ENCODE peak calls at places on chromosomes 5 and 9, in eight cellular contexts. One of them, this sample, is unnamed.

GRCh38 chr9:91726406-91727100 is 223.5 kb downstream of the ROR2 start:
- DNase-seq in mucosa of descending colon: no peak
- DNase-seq in GM13976: no peak
- DNase-seq in tibial nerve: no peak
- DNase-seq in stomach: no peak
- DNase-seq in B cell: no peak
- DNase-seq in body of pancreas: no peak
- DNase-seq in kidney: no peak
- DNase-seq in this sample: no peak

GRCh38 chr9:87885484-87886189 is 3.0 kb downstream of the SPATA31E1 start:
- DNase-seq in B cell: no peak
- DNase-seq in GM13976: no peak
- DNase-seq in mucosa of descending colon: no peak
- DNase-seq in kidney: peak
- DNase-seq in body of pancreas: no peak
- DNase-seq in stomach: no peak
- DNase-seq in tibial nerve: no peak
- DNase-seq in this sample: no peak

GRCh38 chr5:134937547-134937946 is 30.2 kb upstream of the CATSPER3 start:
- DNase-seq in tibial nerve: no peak
- DNase-seq in B cell: no peak
- DNase-seq in body of pancreas: no peak
- DNase-seq in mucosa of descending colon: no peak
- DNase-seq in stomach: no peak
- DNase-seq in GM13976: no peak
- DNase-seq in kidney: no peak
- DNase-seq in this sample: no peak

GRCh38 chr9:113151696-113152630 is 1.2 kb downstream of the SLC31A2 start:
- DNase-seq in body of pancreas: peak
- DNase-seq in GM13976: no peak
- DNase-seq in B cell: no peak
- DNase-seq in kidney: no peak
- DNase-seq in tibial nerve: peak
- DNase-seq in mucosa of descending colon: no peak
- DNase-seq in stomach: no peak
- DNase-seq in this sample: no peak

GRCh38 chr5:65926276-65926761 is at the start of gene ERBIN:
- DNase-seq in B cell: peak
- DNase-seq in kidney: peak
- DNase-seq in tibial nerve: peak
- DNase-seq in body of pancreas: peak
- DNase-seq in GM13976: peak
- DNase-seq in mucosa of descending colon: peak
- DNase-seq in stomach: peak
- DNase-seq in this sample: peak

GRCh38 chr5:168578506-168579205 is 512 bp downstream of the PANK3 start:
- DNase-seq in tibial nerve: no peak
- DNase-seq in body of pancreas: peak
- DNase-seq in mucosa of descending colon: no peak
- DNase-seq in kidney: no peak
- DNase-seq in stomach: no peak
- DNase-seq in GM13976: no peak
- DNase-seq in B cell: no peak
- DNase-seq in this sample: peak

GRCh38 chr9:126965077-126965476 is 50.5 kb downstream of the RALGPS1 start:
- DNase-seq in body of pancreas: no peak
- DNase-seq in tibial nerve: no peak
- DNase-seq in B cell: no peak
- DNase-seq in kidney: no peak
- DNase-seq in stomach: no peak
- DNase-seq in GM13976: no peak
- DNase-seq in mucosa of descending colon: no peak
- DNase-seq in this sample: no peak

GRCh38 chr5:10235350-10235749 is 14.3 kb downstream of the ATPSCKMT start:
- DNase-seq in body of pancreas: no peak
- DNase-seq in tibial nerve: no peak
- DNase-seq in GM13976: no peak
- DNase-seq in kidney: no peak
- DNase-seq in stomach: no peak
- DNase-seq in mucosa of descending colon: no peak
- DNase-seq in B cell: no peak
- DNase-seq in this sample: no peak

GRCh38 chr5:137741718-137742117 is 5.8 kb upstream of the KLHL3 start:
- DNase-seq in B cell: no peak
- DNase-seq in stomach: no peak
- DNase-seq in GM13976: no peak
- DNase-seq in tibial nerve: no peak
- DNase-seq in mucosa of descending colon: no peak
- DNase-seq in kidney: no peak
- DNase-seq in body of pancreas: no peak
- DNase-seq in this sample: no peak

GRCh38 chr5:75510836-75511434 is 494 bp downstream of the CERT1 start:
- DNase-seq in stomach: no peak
- DNase-seq in body of pancreas: peak
- DNase-seq in tibial nerve: peak
- DNase-seq in mucosa of descending colon: peak
- DNase-seq in kidney: peak
- DNase-seq in GM13976: peak
- DNase-seq in B cell: peak
- DNase-seq in this sample: peak

GRCh38 chr5:43702815-43703214 is 99.8 kb downstream of the NNT start:
- DNase-seq in body of pancreas: peak
- DNase-seq in B cell: no peak
- DNase-seq in tibial nerve: peak
- DNase-seq in GM13976: no peak
- DNase-seq in mucosa of descending colon: no peak
- DNase-seq in kidney: no peak
- DNase-seq in stomach: no peak
- DNase-seq in this sample: no peak

GRCh38 chr5:2946315-2946714 is 194.8 kb upstream of the IRX2 start:
- DNase-seq in GM13976: no peak
- DNase-seq in mucosa of descending colon: no peak
- DNase-seq in kidney: no peak
- DNase-seq in stomach: no peak
- DNase-seq in B cell: no peak
- DNase-seq in body of pancreas: no peak
- DNase-seq in tibial nerve: no peak
- DNase-seq in this sample: no peak

GRCh38 chr5:163622796-163623195 is 117.4 kb downstream of the MAT2B start:
- DNase-seq in stomach: no peak
- DNase-seq in mucosa of descending colon: no peak
- DNase-seq in GM13976: no peak
- DNase-seq in B cell: no peak
- DNase-seq in body of pancreas: no peak
- DNase-seq in kidney: no peak
- DNase-seq in tibial nerve: no peak
- DNase-seq in this sample: no peak

GRCh38 chr9:113219972-113220371 is 1.1 kb downstream of the FKBP15 start:
- DNase-seq in mucosa of descending colon: no peak
- DNase-seq in kidney: no peak
- DNase-seq in GM13976: peak
- DNase-seq in body of pancreas: no peak
- DNase-seq in stomach: no peak
- DNase-seq in B cell: no peak
- DNase-seq in tibial nerve: no peak
- DNase-seq in this sample: no peak

GRCh38 chr9:92726971-92727715 is 37.5 kb downstream of the BICD2 start:
- DNase-seq in body of pancreas: no peak
- DNase-seq in tibial nerve: no peak
- DNase-seq in mucosa of descending colon: no peak
- DNase-seq in kidney: peak
- DNase-seq in stomach: no peak
- DNase-seq in GM13976: no peak
- DNase-seq in B cell: no peak
- DNase-seq in this sample: no peak

GRCh38 chr5:139141841-139142240 is 56.3 kb downstream of the SIL1 start:
- DNase-seq in mucosa of descending colon: no peak
- DNase-seq in body of pancreas: peak
- DNase-seq in GM13976: no peak
- DNase-seq in stomach: peak
- DNase-seq in B cell: no peak
- DNase-seq in kidney: no peak
- DNase-seq in tibial nerve: peak
- DNase-seq in this sample: no peak

GRCh38 chr5:79535477-79536192 is 21.7 kb upstream of the HOMER1 start:
- DNase-seq in kidney: no peak
- DNase-seq in body of pancreas: no peak
- DNase-seq in B cell: no peak
- DNase-seq in mucosa of descending colon: no peak
- DNase-seq in tibial nerve: no peak
- DNase-seq in stomach: no peak
- DNase-seq in GM13976: no peak
- DNase-seq in this sample: no peak

GRCh38 chr5:138528208-138528607 is 14.8 kb downstream of the ETF1 start:
- DNase-seq in kidney: no peak
- DNase-seq in GM13976: no peak
- DNase-seq in mucosa of descending colon: no peak
- DNase-seq in tibial nerve: no peak
- DNase-seq in B cell: no peak
- DNase-seq in stomach: no peak
- DNase-seq in body of pancreas: no peak
- DNase-seq in this sample: no peak

GRCh38 chr5:77908787-77909186 is 132.6 kb upstream of the TBCA start:
- DNase-seq in body of pancreas: no peak
- DNase-seq in B cell: no peak
- DNase-seq in GM13976: no peak
- DNase-seq in stomach: no peak
- DNase-seq in kidney: no peak
- DNase-seq in mucosa of descending colon: no peak
- DNase-seq in tibial nerve: no peak
- DNase-seq in this sample: no peak
- TF ChIP-seq CTCF in body of pancreas: no peak
- TF ChIP-seq CTCF in B cell: no peak
- TF ChIP-seq CTCF in GM13976: no peak
- TF ChIP-seq CTCF in stomach: no peak
- TF ChIP-seq CTCF in kidney: no peak
- TF ChIP-seq CTCF in mucosa of descending colon: no peak
- TF ChIP-seq CTCF in tibial nerve: no peak
- TF ChIP-seq CTCF in this sample: no peak

GRCh38 chr5:156019786-156020185 is 307.2 kb upstream of the SGCD start:
- DNase-seq in GM13976: no peak
- DNase-seq in tibial nerve: no peak
- DNase-seq in kidney: no peak
- DNase-seq in B cell: no peak
- DNase-seq in stomach: no peak
- DNase-seq in mucosa of descending colon: no peak
- DNase-seq in body of pancreas: no peak
- DNase-seq in this sample: no peak

GRCh38 chr5:156020650-156021049 is 306.3 kb upstream of the SGCD start:
- DNase-seq in B cell: no peak
- DNase-seq in tibial nerve: no peak
- DNase-seq in mucosa of descending colon: no peak
- DNase-seq in GM13976: no peak
- DNase-seq in kidney: no peak
- DNase-seq in stomach: no peak
- DNase-seq in body of pancreas: no peak
- DNase-seq in this sample: no peak

DNA sequence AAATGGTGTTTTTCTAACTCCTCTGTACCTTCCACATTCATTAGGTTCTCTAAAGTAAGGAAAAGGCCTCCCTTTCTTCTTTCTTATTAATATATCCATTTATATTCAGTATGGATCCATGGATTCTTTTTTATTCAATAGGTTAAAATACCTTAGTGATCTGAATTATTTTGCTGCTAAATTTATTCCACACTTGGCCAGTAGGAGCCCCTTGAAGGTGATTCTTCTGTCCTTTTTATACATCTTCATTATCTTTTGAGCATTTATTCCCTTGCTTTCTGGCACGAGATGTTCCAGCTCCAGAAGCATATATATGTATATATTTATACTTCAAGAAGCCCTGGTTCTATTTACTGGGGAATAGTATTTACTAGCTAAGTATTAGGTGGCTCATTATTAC is 311.8 kb upstream of the SGCD start:
- DNase-seq in B cell: no peak
- DNase-seq in kidney: no peak
- DNase-seq in tibial nerve: no peak
- DNase-seq in mucosa of descending colon: no peak
- DNase-seq in stomach: no peak
- DNase-seq in GM13976: no peak
- DNase-seq in body of pancreas: no peak
- DNase-seq in this sample: no peak
- TF ChIP-seq CTCF in B cell: no peak
- TF ChIP-seq CTCF in kidney: no peak
- TF ChIP-seq CTCF in tibial nerve: no peak
- TF ChIP-seq CTCF in mucosa of descending colon: no peak
- TF ChIP-seq CTCF in stomach: no peak
- TF ChIP-seq CTCF in GM13976: no peak
- TF ChIP-seq CTCF in body of pancreas: no peak
- TF ChIP-seq CTCF in this sample: peak

DNA sequence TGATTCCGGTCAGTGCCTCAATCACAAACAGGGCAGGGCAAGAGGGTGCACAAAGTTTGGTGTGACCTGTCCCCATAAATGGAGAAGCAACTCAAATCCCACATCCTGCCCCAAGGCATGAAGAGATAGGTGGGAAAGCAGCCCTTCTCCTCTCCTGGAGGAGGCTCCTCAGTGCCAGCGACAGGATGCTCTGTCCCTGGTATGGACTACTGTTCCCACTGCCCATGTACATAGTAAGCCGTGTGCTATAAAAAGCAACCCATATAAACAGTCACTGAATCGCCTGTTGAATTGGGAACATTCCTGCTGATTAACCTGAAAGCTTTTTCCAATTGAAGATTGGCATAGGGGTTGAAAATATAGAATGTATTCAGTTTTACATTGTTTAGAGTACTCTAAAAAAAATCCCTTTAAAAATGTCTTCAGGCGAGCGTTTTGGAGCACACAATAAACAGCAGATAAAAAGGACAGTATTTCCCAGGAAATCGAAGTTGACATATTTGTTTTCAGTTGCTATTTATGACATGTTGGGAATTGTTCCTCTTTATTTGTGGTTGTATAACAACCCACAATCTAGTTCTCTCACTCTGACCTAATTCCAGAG is 513.9 kb downstream of the DIRAS2 start:
- DNase-seq in kidney: no peak
- DNase-seq in B cell: no peak
- DNase-seq in GM13976: no peak
- DNase-seq in body of pancreas: no peak
- DNase-seq in mucosa of descending colon: no peak
- DNase-seq in tibial nerve: no peak
- DNase-seq in stomach: no peak
- DNase-seq in this sample: no peak
- TF ChIP-seq CTCF in kidney: no peak
- TF ChIP-seq CTCF in B cell: no peak
- TF ChIP-seq CTCF in GM13976: no peak
- TF ChIP-seq CTCF in body of pancreas: no peak
- TF ChIP-seq CTCF in mucosa of descending colon: no peak
- TF ChIP-seq CTCF in tibial nerve: no peak
- TF ChIP-seq CTCF in stomach: no peak
- TF ChIP-seq CTCF in this sample: no peak

DNA sequence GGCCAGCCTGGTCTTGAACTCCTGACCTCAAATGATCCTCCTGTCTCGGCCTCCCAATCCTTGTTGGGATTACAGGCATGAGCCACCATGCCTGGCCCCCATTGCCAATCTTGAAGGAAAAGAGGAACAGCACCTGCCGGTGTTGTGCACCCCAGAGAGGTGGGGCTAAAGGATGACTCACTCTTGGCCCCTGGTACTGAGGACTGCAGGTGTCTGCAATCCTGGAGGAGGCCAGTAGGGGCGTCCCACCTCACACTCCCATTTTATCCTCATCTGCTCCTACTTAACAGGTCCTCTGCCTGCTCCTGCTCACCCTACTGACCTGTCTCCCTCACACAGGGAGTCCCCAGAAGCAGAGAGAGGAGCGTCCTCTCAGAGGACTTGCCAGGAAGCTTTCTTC is 390.4 kb downstream of the ARHGEF28 start:
- DNase-seq in tibial nerve: no peak
- DNase-seq in body of pancreas: no peak
- DNase-seq in kidney: no peak
- DNase-seq in mucosa of descending colon: no peak
- DNase-seq in B cell: no peak
- DNase-seq in stomach: no peak
- DNase-seq in GM13976: peak
- DNase-seq in this sample: no peak
- TF ChIP-seq CTCF in tibial nerve: no peak
- TF ChIP-seq CTCF in body of pancreas: no peak
- TF ChIP-seq CTCF in kidney: no peak
- TF ChIP-seq CTCF in mucosa of descending colon: no peak
- TF ChIP-seq CTCF in B cell: no peak
- TF ChIP-seq CTCF in stomach: no peak
- TF ChIP-seq CTCF in GM13976: no peak
- TF ChIP-seq CTCF in this sample: peak

This sample was measured in glutamatergic neuron.